ENCODE peak calls at places on chromosomes 5 and 9, in nine cellular contexts. One of them, this sample, is unnamed.

GRCh38 chr9:29289365-29289764 is 1716.1 kb upstream of the C9orf72 start:
- DNase-seq in RWPE1: no peak
- DNase-seq in HepG2: no peak
- DNase-seq in dorsolateral prefrontal cortex: no peak
- DNase-seq in CD8-positive, alpha-beta memory T cell: no peak
- DNase-seq in IMR-90: no peak
- DNase-seq in effector memory CD4-positive, alpha-beta T cell: no peak
- DNase-seq in stomach: no peak
- DNase-seq in cardiac muscle cell: no peak
- DNase-seq in this sample: no peak

GRCh38 chr9:110283736-110284135 is 27.4 kb upstream of the TXN start:
- DNase-seq in cardiac muscle cell: no peak
- DNase-seq in effector memory CD4-positive, alpha-beta T cell: no peak
- DNase-seq in dorsolateral prefrontal cortex: no peak
- DNase-seq in stomach: no peak
- DNase-seq in RWPE1: peak
- DNase-seq in IMR-90: no peak
- DNase-seq in CD8-positive, alpha-beta memory T cell: no peak
- DNase-seq in HepG2: no peak
- DNase-seq in this sample: no peak

GRCh38 chr9:97696025-97696822 is 916 bp downstream of the XPA start:
- DNase-seq in RWPE1: no peak
- DNase-seq in CD8-positive, alpha-beta memory T cell: no peak
- DNase-seq in stomach: no peak
- DNase-seq in cardiac muscle cell: peak
- DNase-seq in dorsolateral prefrontal cortex: no peak
- DNase-seq in HepG2: peak
- DNase-seq in effector memory CD4-positive, alpha-beta T cell: no peak
- DNase-seq in IMR-90: peak
- DNase-seq in this sample: no peak

GRCh38 chr5:54480296-54480695 is 24.8 kb downstream of the HSPB3 start:
- DNase-seq in effector memory CD4-positive, alpha-beta T cell: no peak
- DNase-seq in HepG2: no peak
- DNase-seq in stomach: no peak
- DNase-seq in CD8-positive, alpha-beta memory T cell: no peak
- DNase-seq in IMR-90: peak
- DNase-seq in cardiac muscle cell: peak
- DNase-seq in RWPE1: peak
- DNase-seq in dorsolateral prefrontal cortex: no peak
- DNase-seq in this sample: no peak

GRCh38 chr5:145225529-145225928 is 609.6 kb downstream of the PRELID2 start:
- DNase-seq in stomach: no peak
- DNase-seq in cardiac muscle cell: no peak
- DNase-seq in CD8-positive, alpha-beta memory T cell: no peak
- DNase-seq in effector memory CD4-positive, alpha-beta T cell: no peak
- DNase-seq in RWPE1: no peak
- DNase-seq in HepG2: no peak
- DNase-seq in dorsolateral prefrontal cortex: no peak
- DNase-seq in IMR-90: no peak
- DNase-seq in this sample: no peak

GRCh38 chr5:71899865-71900342 is 180.8 kb downstream of the CARTPT start:
- DNase-seq in RWPE1: no peak
- DNase-seq in CD8-positive, alpha-beta memory T cell: no peak
- DNase-seq in dorsolateral prefrontal cortex: no peak
- DNase-seq in HepG2: no peak
- DNase-seq in effector memory CD4-positive, alpha-beta T cell: no peak
- DNase-seq in IMR-90: peak
- DNase-seq in stomach: no peak
- DNase-seq in cardiac muscle cell: no peak
- DNase-seq in this sample: peak

GRCh38 chr9:76198336-76198735 is 195.9 kb downstream of the RFK start:
- DNase-seq in IMR-90: peak
- DNase-seq in HepG2: no peak
- DNase-seq in effector memory CD4-positive, alpha-beta T cell: no peak
- DNase-seq in RWPE1: no peak
- DNase-seq in stomach: no peak
- DNase-seq in CD8-positive, alpha-beta memory T cell: no peak
- DNase-seq in dorsolateral prefrontal cortex: no peak
- DNase-seq in cardiac muscle cell: peak
- DNase-seq in this sample: peak

GRCh38 chr9:75111019-75111622 is 22.8 kb downstream of the OSTF1 start:
- DNase-seq in effector memory CD4-positive, alpha-beta T cell: no peak
- DNase-seq in stomach: peak
- DNase-seq in HepG2: no peak
- DNase-seq in dorsolateral prefrontal cortex: no peak
- DNase-seq in cardiac muscle cell: no peak
- DNase-seq in IMR-90: no peak
- DNase-seq in RWPE1: peak
- DNase-seq in CD8-positive, alpha-beta memory T cell: no peak
- DNase-seq in this sample: no peak

GRCh38 chr5:74766887-74767578 is at the start of the genes GFM2 and NSA2:
- DNase-seq in cardiac muscle cell: peak
- DNase-seq in HepG2: peak
- DNase-seq in stomach: peak
- DNase-seq in RWPE1: peak
- DNase-seq in CD8-positive, alpha-beta memory T cell: peak
- DNase-seq in IMR-90: peak
- DNase-seq in effector memory CD4-positive, alpha-beta T cell: peak
- DNase-seq in dorsolateral prefrontal cortex: peak
- DNase-seq in this sample: peak

GRCh38 chr5:66617991-66618768 is 22.0 kb downstream of the MAST4 start:
- DNase-seq in CD8-positive, alpha-beta memory T cell: no peak
- DNase-seq in RWPE1: no peak
- DNase-seq in IMR-90: no peak
- DNase-seq in stomach: no peak
- DNase-seq in effector memory CD4-positive, alpha-beta T cell: no peak
- DNase-seq in dorsolateral prefrontal cortex: no peak
- DNase-seq in cardiac muscle cell: no peak
- DNase-seq in HepG2: no peak
- DNase-seq in this sample: no peak

GRCh38 chr5:107570805-107571531 is 99.8 kb downstream of the EFNA5 start:
- DNase-seq in CD8-positive, alpha-beta memory T cell: no peak
- DNase-seq in stomach: peak
- DNase-seq in effector memory CD4-positive, alpha-beta T cell: no peak
- DNase-seq in dorsolateral prefrontal cortex: no peak
- DNase-seq in RWPE1: no peak
- DNase-seq in IMR-90: no peak
- DNase-seq in HepG2: peak
- DNase-seq in cardiac muscle cell: peak
- DNase-seq in this sample: no peak

GRCh38 chr9:107740088-107740980 is 250.8 kb upstream of the KLF4 start:
- DNase-seq in IMR-90: no peak
- DNase-seq in effector memory CD4-positive, alpha-beta T cell: no peak
- DNase-seq in stomach: no peak
- DNase-seq in cardiac muscle cell: peak
- DNase-seq in dorsolateral prefrontal cortex: no peak
- DNase-seq in HepG2: no peak
- DNase-seq in CD8-positive, alpha-beta memory T cell: no peak
- DNase-seq in RWPE1: no peak
- DNase-seq in this sample: peak

GRCh38 chr5:178551059-178551458 is 39.1 kb downstream of the COL23A1 start:
- DNase-seq in RWPE1: peak
- DNase-seq in IMR-90: peak
- DNase-seq in stomach: no peak
- DNase-seq in HepG2: peak
- DNase-seq in effector memory CD4-positive, alpha-beta T cell: no peak
- DNase-seq in dorsolateral prefrontal cortex: no peak
- DNase-seq in cardiac muscle cell: peak
- DNase-seq in CD8-positive, alpha-beta memory T cell: no peak
- DNase-seq in this sample: no peak

GRCh38 chr5:122170630-122171029 is 41.3 kb downstream of the ZNF474 start:
- DNase-seq in cardiac muscle cell: peak
- DNase-seq in stomach: no peak
- DNase-seq in IMR-90: peak
- DNase-seq in dorsolateral prefrontal cortex: no peak
- DNase-seq in effector memory CD4-positive, alpha-beta T cell: no peak
- DNase-seq in HepG2: no peak
- DNase-seq in RWPE1: peak
- DNase-seq in CD8-positive, alpha-beta memory T cell: no peak
- DNase-seq in this sample: no peak

GRCh38 chr9:132586830-132587483 is 4.6 kb downstream of the BARHL1 start:
- DNase-seq in HepG2: no peak
- DNase-seq in IMR-90: no peak
- DNase-seq in dorsolateral prefrontal cortex: no peak
- DNase-seq in RWPE1: no peak
- DNase-seq in stomach: no peak
- DNase-seq in cardiac muscle cell: no peak
- DNase-seq in effector memory CD4-positive, alpha-beta T cell: no peak
- DNase-seq in CD8-positive, alpha-beta memory T cell: no peak
- DNase-seq in this sample: no peak

GRCh38 chr9:136019041-136019680 is 58.0 kb upstream of the UBAC1 start:
- DNase-seq in cardiac muscle cell: no peak
- DNase-seq in CD8-positive, alpha-beta memory T cell: no peak
- DNase-seq in effector memory CD4-positive, alpha-beta T cell: no peak
- DNase-seq in stomach: no peak
- DNase-seq in RWPE1: no peak
- DNase-seq in dorsolateral prefrontal cortex: no peak
- DNase-seq in HepG2: no peak
- DNase-seq in IMR-90: no peak
- DNase-seq in this sample: no peak

GRCh38 chr9:111008148-111009075 is 29.9 kb downstream of the LPAR1 start:
- DNase-seq in IMR-90: peak
- DNase-seq in CD8-positive, alpha-beta memory T cell: no peak
- DNase-seq in effector memory CD4-positive, alpha-beta T cell: no peak
- DNase-seq in cardiac muscle cell: no peak
- DNase-seq in dorsolateral prefrontal cortex: no peak
- DNase-seq in HepG2: no peak
- DNase-seq in stomach: no peak
- DNase-seq in RWPE1: no peak
- DNase-seq in this sample: no peak

GRCh38 chr5:61948151-61948550 is 357.9 kb upstream of the KIF2A start:
- DNase-seq in CD8-positive, alpha-beta memory T cell: no peak
- DNase-seq in IMR-90: no peak
- DNase-seq in cardiac muscle cell: no peak
- DNase-seq in stomach: no peak
- DNase-seq in dorsolateral prefrontal cortex: no peak
- DNase-seq in HepG2: no peak
- DNase-seq in effector memory CD4-positive, alpha-beta T cell: no peak
- DNase-seq in RWPE1: no peak
- DNase-seq in this sample: no peak
- H3K27ac ChIP-seq in CD8-positive, alpha-beta memory T cell: no peak
- H3K27ac ChIP-seq in IMR-90: no peak
- H3K27ac ChIP-seq in cardiac muscle cell: no peak
- H3K27ac ChIP-seq in stomach: no peak
- H3K27ac ChIP-seq in dorsolateral prefrontal cortex: no peak
- H3K27ac ChIP-seq in HepG2: no peak
- H3K27ac ChIP-seq in effector memory CD4-positive, alpha-beta T cell: no peak
- H3K27ac ChIP-seq in RWPE1: no peak
- H3K27ac ChIP-seq in this sample: no peak

GRCh38 chr9:65449423-65449822 is 164.4 kb upstream of the FOXD4L5 start:
- DNase-seq in stomach: no peak
- DNase-seq in CD8-positive, alpha-beta memory T cell: no peak
- DNase-seq in cardiac muscle cell: no peak
- DNase-seq in RWPE1: no peak
- DNase-seq in dorsolateral prefrontal cortex: no peak
- DNase-seq in effector memory CD4-positive, alpha-beta T cell: no peak
- DNase-seq in IMR-90: no peak
- DNase-seq in HepG2: no peak
- DNase-seq in this sample: no peak

DNA sequence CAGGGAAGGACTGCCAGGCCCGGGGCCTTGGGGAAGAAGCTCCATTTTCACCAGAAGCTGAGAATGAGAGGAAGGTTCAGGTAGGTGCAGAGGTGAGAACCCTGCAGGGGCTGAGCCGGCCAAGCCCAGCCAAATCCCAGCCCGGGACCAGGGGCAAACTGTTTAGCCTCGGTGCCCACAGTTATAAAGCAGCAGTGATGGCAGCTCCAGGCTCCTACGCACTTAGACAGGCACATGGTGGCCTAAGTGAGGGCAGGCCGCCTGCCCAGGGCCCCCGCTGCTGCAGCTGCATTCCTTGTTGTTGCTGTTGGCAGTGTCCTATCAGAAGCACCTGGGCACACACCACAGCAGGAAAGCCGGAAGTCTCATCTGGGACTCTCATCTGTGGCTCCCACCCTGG is 159.9 kb upstream of the FOXD4L5 start:
- DNase-seq in stomach: no peak
- DNase-seq in RWPE1: no peak
- DNase-seq in HepG2: no peak
- DNase-seq in dorsolateral prefrontal cortex: no peak
- DNase-seq in cardiac muscle cell: no peak
- DNase-seq in CD8-positive, alpha-beta memory T cell: no peak
- DNase-seq in effector memory CD4-positive, alpha-beta T cell: no peak
- DNase-seq in IMR-90: no peak
- DNase-seq in this sample: no peak
- H3K27ac ChIP-seq in stomach: no peak
- H3K27ac ChIP-seq in RWPE1: no peak
- H3K27ac ChIP-seq in HepG2: no peak
- H3K27ac ChIP-seq in dorsolateral prefrontal cortex: no peak
- H3K27ac ChIP-seq in cardiac muscle cell: no peak
- H3K27ac ChIP-seq in CD8-positive, alpha-beta memory T cell: no peak
- H3K27ac ChIP-seq in effector memory CD4-positive, alpha-beta T cell: no peak
- H3K27ac ChIP-seq in IMR-90: no peak
- H3K27ac ChIP-seq in this sample: no peak

GRCh38 chr5:157749462-157749799 is 5.9 kb downstream of the LSM11 start:
- DNase-seq in stomach: no peak
- DNase-seq in HepG2: no peak
- DNase-seq in CD8-positive, alpha-beta memory T cell: no peak
- DNase-seq in dorsolateral prefrontal cortex: no peak
- DNase-seq in IMR-90: no peak
- DNase-seq in effector memory CD4-positive, alpha-beta T cell: no peak
- DNase-seq in cardiac muscle cell: no peak
- DNase-seq in RWPE1: no peak
- DNase-seq in this sample: no peak

GRCh38 chr5:157748740-157749461 is 5.4 kb downstream of the LSM11 start:
- DNase-seq in RWPE1: peak
- DNase-seq in effector memory CD4-positive, alpha-beta T cell: no peak
- DNase-seq in stomach: no peak
- DNase-seq in HepG2: no peak
- DNase-seq in cardiac muscle cell: peak
- DNase-seq in IMR-90: peak
- DNase-seq in CD8-positive, alpha-beta memory T cell: no peak
- DNase-seq in dorsolateral prefrontal cortex: no peak
- DNase-seq in this sample: no peak

GRCh38 chr5:157745041-157745456 is 1.5 kb downstream of the LSM11 start:
- DNase-seq in dorsolateral prefrontal cortex: no peak
- DNase-seq in RWPE1: no peak
- DNase-seq in IMR-90: no peak
- DNase-seq in CD8-positive, alpha-beta memory T cell: no peak
- DNase-seq in effector memory CD4-positive, alpha-beta T cell: no peak
- DNase-seq in HepG2: no peak
- DNase-seq in stomach: no peak
- DNase-seq in cardiac muscle cell: no peak
- DNase-seq in this sample: no peak

GRCh38 chr5:157747766-157748700 is 4.5 kb downstream of the LSM11 start:
- DNase-seq in effector memory CD4-positive, alpha-beta T cell: no peak
- DNase-seq in HepG2: no peak
- DNase-seq in stomach: no peak
- DNase-seq in RWPE1: no peak
- DNase-seq in IMR-90: no peak
- DNase-seq in dorsolateral prefrontal cortex: no peak
- DNase-seq in CD8-positive, alpha-beta memory T cell: no peak
- DNase-seq in cardiac muscle cell: peak
- DNase-seq in this sample: no peak

GRCh38 chr5:157747173-157747758 is 3.8 kb downstream of the LSM11 start:
- DNase-seq in IMR-90: no peak
- DNase-seq in HepG2: no peak
- DNase-seq in dorsolateral prefrontal cortex: no peak
- DNase-seq in stomach: no peak
- DNase-seq in effector memory CD4-positive, alpha-beta T cell: no peak
- DNase-seq in RWPE1: no peak
- DNase-seq in cardiac muscle cell: no peak
- DNase-seq in CD8-positive, alpha-beta memory T cell: no peak
- DNase-seq in this sample: no peak
- H3K27ac ChIP-seq in IMR-90: no peak
- H3K27ac ChIP-seq in HepG2: no peak
- H3K27ac ChIP-seq in dorsolateral prefrontal cortex: no peak
- H3K27ac ChIP-seq in stomach: no peak
- H3K27ac ChIP-seq in effector memory CD4-positive, alpha-beta T cell: no peak
- H3K27ac ChIP-seq in RWPE1: no peak
- H3K27ac ChIP-seq in cardiac muscle cell: no peak
- H3K27ac ChIP-seq in CD8-positive, alpha-beta memory T cell: no peak
- H3K27ac ChIP-seq in this sample: no peak

GRCh38 chr5:172765766-172766286 is 5.2 kb downstream of the DUSP1 start:
- DNase-seq in RWPE1: no peak
- DNase-seq in cardiac muscle cell: peak
- DNase-seq in CD8-positive, alpha-beta memory T cell: no peak
- DNase-seq in stomach: no peak
- DNase-seq in IMR-90: peak
- DNase-seq in HepG2: no peak
- DNase-seq in dorsolateral prefrontal cortex: no peak
- DNase-seq in effector memory CD4-positive, alpha-beta T cell: no peak
- DNase-seq in this sample: no peak
- H3K27ac ChIP-seq in RWPE1: peak
- H3K27ac ChIP-seq in cardiac muscle cell: peak
- H3K27ac ChIP-seq in CD8-positive, alpha-beta memory T cell: peak
- H3K27ac ChIP-seq in stomach: peak
- H3K27ac ChIP-seq in IMR-90: peak
- H3K27ac ChIP-seq in HepG2: peak
- H3K27ac ChIP-seq in dorsolateral prefrontal cortex: peak
- H3K27ac ChIP-seq in effector memory CD4-positive, alpha-beta T cell: peak
- H3K27ac ChIP-seq in this sample: peak